ENCODE peak calls at places on chromosome 6, in ten cellular contexts. M is adrenal gland, P is esophagus squamous epithelium, V is heart left ventricle, D is A549, C is HCT116, T is H54, S is ovary, J is lower leg skin, Z is Peyer's patch. B is an unnamed sample.

GRCh38 chr6:133553652-133554051 is 312.5 kb downstream of the EYA4 start:
- DNase-seq in M (no peak), P (no peak), V (peak; percentile 33), D (no peak), C (peak; percentile 56), T (no peak), S (peak; percentile 65), J (no peak), Z (peak; percentile 51), B (peak; percentile 72)

GRCh38 chr6:159826968-159827647 is 27.0 kb downstream of the PNLDC1 start:
- DNase-seq in M (no peak), P (no peak), V (no peak), D (no peak), C (no peak), T (no peak), S (no peak), J (no peak), Z (no peak), B (no peak)

GRCh38 chr6:46610862-46611553 is 41.6 kb downstream of the CYP39A1 start:
- DNase-seq in M (no peak), P (no peak), V (no peak), D (no peak), C (no peak), T (no peak), S (no peak), J (no peak), Z (no peak), B (no peak)

GRCh38 chr6:143014764-143015163 is 45.9 kb upstream of the AIG1 start:
- DNase-seq in M (no peak), P (no peak), V (no peak), D (no peak), C (no peak), T (no peak), S (no peak), J (no peak), Z (no peak), B (no peak)

GRCh38 chr6:3457710-3458605 is 1.1 kb upstream of the SLC22A23 start:
- DNase-seq in M (peak; percentile 33), P (no peak), V (peak; percentile 38), D (no peak), C (peak; percentile 42), T (no peak), S (peak; percentile 21), J (peak; percentile 57), Z (peak; percentile 69), B (peak; percentile 67)

GRCh38 chr6:147873826-147874225 is 365.3 kb downstream of the SAMD5 start:
- DNase-seq in M (no peak), P (no peak), V (no peak), D (no peak), C (no peak), T (no peak), S (no peak), J (no peak), Z (no peak), B (no peak)

GRCh38 chr6:148530394-148530923 is 187.8 kb downstream of the SASH1 start:
- DNase-seq in M (no peak), P (no peak), V (no peak), D (peak; percentile 10), C (no peak), T (peak; percentile 21), S (no peak), J (no peak), Z (no peak), B (peak; percentile 46)

GRCh38 chr6:77474973-77475372 is 11.7 kb upstream of the HTR1B start:
- DNase-seq in M (no peak), P (no peak), V (no peak), D (no peak), C (no peak), T (no peak), S (no peak), J (no peak), Z (no peak), B (no peak)

GRCh38 chr6:132289761-132290160 is 111.5 kb downstream of the MOXD1 start:
- DNase-seq in M (no peak), P (no peak), V (no peak), D (no peak), C (no peak), T (no peak), S (no peak), J (no peak), Z (no peak), B (no peak)

GRCh38 chr6:32842021-32842650 is 1.7 kb downstream of the PSMB8 start:
- DNase-seq in M (no peak), P (no peak), V (no peak), D (no peak), C (no peak), T (no peak), S (no peak), J (no peak), Z (no peak), B (no peak)

GRCh38 chr6:32843321-32843978 is 397 bp downstream of the PSMB8 start:
- DNase-seq in M (no peak), P (no peak), V (no peak), D (no peak), C (no peak), T (no peak), S (no peak), J (no peak), Z (peak; percentile 53), B (peak; percentile 32)

GRCh38 chr6:32840604-32841246 is 2.2 kb upstream of the TAP2 start:
- DNase-seq in M (no peak), P (no peak), V (no peak), D (no peak), C (no peak), T (no peak), S (no peak), J (no peak), Z (no peak), B (no peak)

GRCh38 chr6:32843979-32844838 is at the start of gene PSMB8:
- DNase-seq in M (peak; percentile 96), P (peak; percentile 87), V (peak; percentile 97), D (peak; percentile 86), C (peak; percentile 92), T (peak; percentile 85), S (peak; percentile 98), J (peak; percentile 98), Z (peak; percentile 100), B (peak; percentile 96)

GRCh38 chr6:32842690-32843089 is 1.2 kb downstream of the PSMB8 start:
- DNase-seq in M (no peak), P (no peak), V (no peak), D (no peak), C (no peak), T (no peak), S (no peak), J (no peak), Z (no peak), B (no peak)
- TF ChIP-seq POLR2A in M (no peak), P (no peak), V (no peak), D (no peak), C (no peak), T (no peak), S (no peak), J (no peak), Z (no peak), B (no peak)

DNA sequence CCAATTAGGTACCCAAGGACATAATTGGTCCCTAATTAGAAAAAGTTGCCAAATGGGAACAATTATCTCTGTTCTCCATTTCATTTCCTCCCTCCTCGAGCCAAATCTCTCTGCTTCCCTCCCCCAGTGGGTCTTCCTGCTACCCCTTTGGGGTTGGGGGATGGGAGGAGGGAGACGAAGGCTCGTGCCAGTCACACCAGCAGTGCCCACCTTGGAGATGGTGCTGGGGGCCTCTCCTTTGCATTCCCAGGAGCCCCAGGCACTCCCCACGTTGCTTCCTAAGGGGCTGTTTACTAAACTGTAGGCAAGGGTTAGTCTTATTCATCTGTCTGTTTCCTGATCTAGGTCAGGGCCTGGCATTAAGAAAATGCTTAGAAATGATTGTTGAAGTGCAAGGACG is 33.1 kb downstream of the MDFI start:
- DNase-seq in M (no peak), P (no peak), V (no peak), D (no peak), C (no peak), T (no peak), S (no peak), J (no peak), Z (no peak), B (no peak)
- TF ChIP-seq POLR2A in M (no peak), P (no peak), V (no peak), D (no peak), C (no peak), T (no peak), S (no peak), J (no peak), Z (no peak), B (no peak)

GRCh38 chr6:33136310-33136895 is 55.9 kb downstream of the COL11A2 start:
- DNase-seq in M (no peak), P (no peak), V (no peak), D (no peak), C (no peak), T (no peak), S (no peak), J (no peak), Z (no peak), B (no peak)
- TF ChIP-seq POLR2A in M (no peak), P (no peak), V (no peak), D (no peak), C (no peak), T (no peak), S (no peak), J (no peak), Z (no peak), B (no peak)

GRCh38 chr6:89302936-89303335 is 12.2 kb downstream of the GABRR2 start:
- DNase-seq in M (no peak), P (no peak), V (no peak), D (no peak), C (no peak), T (no peak), S (no peak), J (no peak), Z (no peak), B (peak; percentile 14)

GRCh38 chr6:89299451-89299850 is 15.6 kb downstream of the GABRR2 start:
- DNase-seq in M (no peak), P (no peak), V (no peak), D (no peak), C (peak; percentile 21), T (peak; percentile 28), S (no peak), J (no peak), Z (no peak), B (no peak)

GRCh38 chr6:89301586-89302194 is 13.4 kb downstream of the GABRR2 start:
- DNase-seq in M (no peak), P (no peak), V (no peak), D (no peak), C (no peak), T (no peak), S (no peak), J (no peak), Z (no peak), B (no peak)

GRCh38 chr6:89298680-89299450 is 16.2 kb downstream of the GABRR2 start:
- DNase-seq in M (no peak), P (no peak), V (no peak), D (no peak), C (peak; percentile 58), T (peak; percentile 22), S (no peak), J (no peak), Z (no peak), B (no peak)

DNA sequence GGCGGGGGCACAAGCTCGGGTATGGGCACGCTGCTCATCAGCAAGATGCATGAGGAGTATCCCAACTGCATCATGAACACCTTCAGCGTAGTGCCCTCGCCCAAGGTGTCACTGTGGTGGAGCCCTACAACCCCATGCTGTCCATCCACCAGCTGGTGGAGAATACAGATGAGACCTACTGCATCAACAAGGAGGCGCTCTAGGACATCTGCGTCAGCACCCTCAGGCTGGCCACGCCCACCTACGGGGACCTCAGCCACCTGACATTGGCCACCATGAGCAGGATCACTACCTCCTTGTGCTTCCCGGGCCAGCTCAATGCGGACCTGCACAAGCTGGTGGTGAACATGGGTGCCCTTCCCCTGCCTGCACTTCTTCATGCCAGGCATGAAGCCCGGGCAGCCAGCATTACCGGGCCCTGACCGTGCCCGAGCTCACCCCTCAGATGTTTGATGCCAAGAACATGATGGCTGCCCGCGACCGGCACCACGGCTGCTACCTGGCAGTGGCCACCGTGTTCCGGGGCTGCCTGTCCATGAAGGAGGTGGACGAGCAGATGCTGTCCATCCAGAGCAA is 12.8 kb downstream of the GABRR2 start:
- DNase-seq in M (no peak), P (no peak), V (no peak), D (no peak), C (no peak), T (no peak), S (no peak), J (no peak), Z (no peak), B (no peak)
- TF ChIP-seq POLR2A in M (no peak), P (no peak), V (no peak), D (no peak), C (no peak), T (no peak), S (no peak), J (no peak), Z (no peak), B (no peak)

B was measured in erythroblast.